ENCODE peak calls at places on chromosome 19, in ten cellular contexts. M, U, D, Q, I, H, Z, A, J and R are unnamed samples.

GRCh38 chr19:35882074-35882832 is 13.9 kb downstream of the APLP1 start:
- DNase-seq in A (no peak), M (no peak), J (peak), H (no peak), Q (no peak), Z (peak), U (no peak), D (no peak), I (peak), R (peak)

GRCh38 chr19:30781519-30781918 is 409.3 kb downstream of the ZNF536 start:
- DNase-seq in J (no peak), Q (peak), H (no peak), I (no peak), Z (peak), D (no peak), A (no peak), M (no peak), U (no peak), R (no peak)

GRCh38 chr19:33459220-33459619 is 62.4 kb downstream of the PEPD start:
- DNase-seq in A (no peak), U (no peak), H (no peak), I (no peak), J (no peak), Q (peak), D (peak), Z (no peak), M (no peak), R (no peak)

GRCh38 chr19:15379996-15380647 is 535 bp upstream of the AKAP8 start:
- DNase-seq in D (no peak), Q (peak), Z (no peak), M (peak), H (no peak), A (no peak), U (peak), I (peak), J (peak), R (peak)

GRCh38 chr19:50490991-50491472 is 14.4 kb upstream of the GARIN5A start:
- DNase-seq in A (no peak), M (no peak), Z (no peak), U (peak), I (no peak), Q (no peak), J (no peak), D (no peak), H (no peak), R (no peak)

GRCh38 chr19:20165971-20166592 is 932 bp upstream of the ZNF486 start:
- DNase-seq in I (no peak), J (no peak), H (no peak), Z (no peak), A (no peak), M (no peak), Q (no peak), U (no peak), D (no peak), R (no peak)

GRCh38 chr19:35462476-35462953 is 14.5 kb downstream of the FFAR2 start:
- DNase-seq in I (no peak), U (no peak), Q (no peak), H (no peak), M (no peak), A (no peak), D (no peak), J (no peak), Z (no peak), R (no peak)

GRCh38 chr19:39813264-39813998 is 20.5 kb downstream of the DYRK1B start:
- DNase-seq in H (no peak), J (no peak), Q (no peak), I (no peak), A (no peak), Z (no peak), U (no peak), D (no peak), M (no peak), R (no peak)

GRCh38 chr19:35112995-35113693 is 2.5 kb upstream of the FXYD3 start:
- DNase-seq in D (no peak), H (no peak), Z (no peak), U (no peak), Q (no peak), I (no peak), A (no peak), M (no peak), J (no peak), R (no peak)

GRCh38 chr19:51187395-51188226 is 37.3 kb upstream of the CD33 start:
- DNase-seq in A (no peak), I (no peak), Z (no peak), U (no peak), D (no peak), Q (peak), M (no peak), J (no peak), H (no peak), R (no peak)

GRCh38 chr19:40605201-40605971 is 4.2 kb downstream of the LTBP4 start:
- DNase-seq in I (peak), J (peak), Q (peak), D (no peak), M (no peak), A (peak), U (peak), Z (no peak), H (peak), R (peak)

GRCh38 chr19:33047422-33047821 is 17.3 kb downstream of the RHPN2 start:
- DNase-seq in D (no peak), Q (peak), A (no peak), J (no peak), M (no peak), H (no peak), I (peak), Z (no peak), U (no peak), R (no peak)

GRCh38 chr19:43457809-43458208 is 7.6 kb downstream of the LYPD3 start:
- DNase-seq in J (no peak), A (no peak), M (no peak), D (no peak), Z (no peak), I (no peak), H (no peak), U (no peak), Q (no peak), R (no peak)

GRCh38 chr19:43784981-43785808 is 4.4 kb upstream of the KCNN4 start:
- DNase-seq in M (no peak), D (no peak), Q (peak), I (peak), H (no peak), J (peak), Z (peak), A (peak), U (peak), R (peak)

GRCh38 chr19:46733693-46734240 is 12.1 kb upstream of the FKRP start:
- DNase-seq in J (no peak), M (no peak), Z (no peak), I (no peak), U (no peak), Q (no peak), H (no peak), A (no peak), D (no peak), R (no peak)

GRCh38 chr19:46402725-46403124 is 10.6 kb downstream of the CCDC8 start:
- DNase-seq in D (no peak), M (no peak), Q (no peak), H (no peak), Z (no peak), A (no peak), J (no peak), U (no peak), I (no peak), R (no peak)

GRCh38 chr19:5624741-5625140 is 1.9 kb downstream of the SAFB start:
- DNase-seq in A (no peak), M (no peak), D (no peak), U (no peak), H (no peak), J (no peak), Z (no peak), I (no peak), Q (no peak), R (no peak)

GRCh38 chr19:34880034-34880433 is 46.7 kb upstream of the ZNF30 start:
- DNase-seq in Q (no peak), M (no peak), H (no peak), I (no peak), Z (no peak), J (no peak), D (no peak), A (no peak), U (no peak), R (no peak)

GRCh38 chr19:10946964-10947657 is 13.7 kb upstream of the SMARCA4 start:
- DNase-seq in U (no peak), D (no peak), I (peak), A (no peak), Q (no peak), H (no peak), J (no peak), Z (no peak), M (no peak), R (no peak)

GRCh38 chr19:12881172-12881808 is at the start of gene DNASE2:
- DNase-seq in A (peak), Q (peak), M (peak), D (peak), U (peak), H (peak), J (peak), I (peak), Z (peak), R (peak)

GRCh38 chr19:35177377-35178274 is 23.1 kb downstream of the FXYD5 start:
- DNase-seq in U (no peak), D (no peak), Q (peak), I (no peak), Z (no peak), M (no peak), H (no peak), A (no peak), J (no peak), R (no peak)

GRCh38 chr19:16000024-16000687 is 51.3 kb downstream of the OR10H4 start:
- DNase-seq in J (no peak), U (no peak), H (no peak), D (no peak), M (no peak), Z (no peak), I (no peak), A (no peak), Q (no peak), R (no peak)

GRCh38 chr19:45258862-45259261 is 7.8 kb downstream of the MARK4 start:
- DNase-seq in H (no peak), J (no peak), Z (no peak), U (no peak), I (no peak), A (no peak), Q (no peak), D (no peak), M (no peak), R (no peak)

GRCh38 chr19:36196249-36196648 is 18.2 kb downstream of the ZNF565 start:
- DNase-seq in J (no peak), I (no peak), H (no peak), Q (no peak), M (no peak), Z (no peak), D (no peak), U (no peak), A (no peak), R (no peak)